ENCODE peak calls at places on chromosomes 12 and 14, in eight cellular contexts. One of them, this sample, is unnamed. For H3K4me1, the result is how much of the 10 kb centered on the place peaks cover.

GRCh38 chr12:14576896-14577295 is 9.2 kb upstream of the PLBD1 start:
- DNase-seq in GM12878: no peak
- DNase-seq in Panc1: no peak
- DNase-seq in transverse colon: no peak
- DNase-seq in H1: no peak
- DNase-seq in HCT116: no peak
- DNase-seq in K562: no peak
- DNase-seq in stomach: no peak
- DNase-seq in this sample: no peak

GRCh38 chr12:108298761-108299275 is 40.3 kb downstream of the CMKLR1 start:
- DNase-seq in HCT116: no peak
- DNase-seq in K562: no peak
- DNase-seq in GM12878: no peak
- DNase-seq in transverse colon: no peak
- DNase-seq in Panc1: no peak
- DNase-seq in stomach: no peak
- DNase-seq in H1: no peak
- DNase-seq in this sample: no peak

GRCh38 chr14:103861413-103862392 is 14.3 kb upstream of the PPP1R13B start:
- DNase-seq in Panc1: no peak
- DNase-seq in H1: no peak
- DNase-seq in GM12878: no peak
- DNase-seq in stomach: no peak
- DNase-seq in transverse colon: no peak
- DNase-seq in K562: no peak
- DNase-seq in HCT116: no peak
- DNase-seq in this sample: no peak

GRCh38 chr12:119659289-119659897 is 8.5 kb upstream of the PRKAB1 start:
- DNase-seq in HCT116: no peak
- DNase-seq in GM12878: no peak
- DNase-seq in Panc1: no peak
- DNase-seq in K562: peak
- DNase-seq in H1: no peak
- DNase-seq in stomach: no peak
- DNase-seq in transverse colon: peak
- DNase-seq in this sample: no peak

GRCh38 chr12:11822071-11822818 is 172.8 kb downstream of the ETV6 start:
- DNase-seq in H1: no peak
- DNase-seq in transverse colon: peak
- DNase-seq in HCT116: no peak
- DNase-seq in Panc1: no peak
- DNase-seq in GM12878: peak
- DNase-seq in K562: no peak
- DNase-seq in stomach: peak
- DNase-seq in this sample: no peak

GRCh38 chr12:67647251-67647546 is 1.3 kb upstream of the DYRK2 start:
- DNase-seq in transverse colon: no peak
- DNase-seq in stomach: no peak
- DNase-seq in H1: no peak
- DNase-seq in HCT116: no peak
- DNase-seq in K562: no peak
- DNase-seq in GM12878: no peak
- DNase-seq in Panc1: no peak
- DNase-seq in this sample: no peak

GRCh38 chr14:31843361-31844091 is 233.6 kb upstream of the ARHGAP5 start:
- DNase-seq in Panc1: no peak
- DNase-seq in GM12878: no peak
- DNase-seq in K562: no peak
- DNase-seq in transverse colon: peak
- DNase-seq in HCT116: no peak
- DNase-seq in stomach: no peak
- DNase-seq in H1: no peak
- DNase-seq in this sample: no peak

GRCh38 chr12:88325076-88325827 is 183.1 kb downstream of the TMTC3 start:
- DNase-seq in stomach: no peak
- DNase-seq in GM12878: no peak
- DNase-seq in H1: no peak
- DNase-seq in Panc1: no peak
- DNase-seq in HCT116: no peak
- DNase-seq in K562: no peak
- DNase-seq in transverse colon: no peak
- DNase-seq in this sample: no peak

GRCh38 chr12:111274820-111275219 is 94.1 kb downstream of the PHETA1 start:
- DNase-seq in H1: no peak
- DNase-seq in transverse colon: no peak
- DNase-seq in stomach: no peak
- DNase-seq in Panc1: no peak
- DNase-seq in HCT116: peak
- DNase-seq in GM12878: no peak
- DNase-seq in K562: no peak
- DNase-seq in this sample: no peak

GRCh38 chr12:92136021-92136735 is 9.5 kb downstream of the BTG1 start:
- DNase-seq in GM12878: no peak
- DNase-seq in HCT116: no peak
- DNase-seq in stomach: no peak
- DNase-seq in K562: no peak
- DNase-seq in Panc1: no peak
- DNase-seq in transverse colon: no peak
- DNase-seq in H1: no peak
- DNase-seq in this sample: no peak

GRCh38 chr14:39265032-39265431 is 31.3 kb downstream of the MIA2 start:
- DNase-seq in stomach: no peak
- DNase-seq in GM12878: no peak
- DNase-seq in HCT116: peak
- DNase-seq in H1: no peak
- DNase-seq in Panc1: no peak
- DNase-seq in transverse colon: no peak
- DNase-seq in K562: no peak
- DNase-seq in this sample: no peak

GRCh38 chr12:114316076-114316475 is 89.9 kb downstream of the TBX5 start:
- DNase-seq in HCT116: no peak
- DNase-seq in transverse colon: no peak
- DNase-seq in H1: peak
- DNase-seq in K562: no peak
- DNase-seq in GM12878: no peak
- DNase-seq in Panc1: no peak
- DNase-seq in stomach: no peak
- DNase-seq in this sample: no peak

GRCh38 chr12:127363392-127363791 is 903.6 kb upstream of the TMEM132C start:
- DNase-seq in stomach: no peak
- DNase-seq in transverse colon: no peak
- DNase-seq in Panc1: no peak
- DNase-seq in K562: no peak
- DNase-seq in HCT116: peak
- DNase-seq in H1: no peak
- DNase-seq in GM12878: no peak
- DNase-seq in this sample: peak

GRCh38 chr14:77116194-77116817 is 18.2 kb downstream of the CIPC start:
- DNase-seq in H1: no peak
- DNase-seq in stomach: no peak
- DNase-seq in K562: no peak
- DNase-seq in GM12878: no peak
- DNase-seq in transverse colon: no peak
- DNase-seq in Panc1: no peak
- DNase-seq in HCT116: no peak
- DNase-seq in this sample: no peak

GRCh38 chr14:52650774-52651173 is 44.6 kb downstream of the ERO1A start:
- DNase-seq in K562: no peak
- DNase-seq in H1: no peak
- DNase-seq in HCT116: no peak
- DNase-seq in GM12878: no peak
- DNase-seq in transverse colon: no peak
- DNase-seq in Panc1: no peak
- DNase-seq in stomach: no peak
- DNase-seq in this sample: no peak

GRCh38 chr14:70812124-70812818 is 3.0 kb upstream of the MAP3K9 start:
- DNase-seq in Panc1: no peak
- DNase-seq in GM12878: no peak
- DNase-seq in transverse colon: no peak
- DNase-seq in stomach: no peak
- DNase-seq in HCT116: no peak
- DNase-seq in H1: no peak
- DNase-seq in K562: no peak
- DNase-seq in this sample: no peak
- H3K4me1 ChIP-seq in Panc1: under half
- H3K4me1 ChIP-seq in GM12878: under half
- H3K4me1 ChIP-seq in transverse colon: under half
- H3K4me1 ChIP-seq in stomach: under half
- H3K4me1 ChIP-seq in HCT116: under half
- H3K4me1 ChIP-seq in H1: under half
- H3K4me1 ChIP-seq in K562: under half
- H3K4me1 ChIP-seq in this sample: under half

GRCh38 chr12:123442774-123443173 is 6.3 kb upstream of the RILPL2 start:
- DNase-seq in transverse colon: no peak
- DNase-seq in H1: no peak
- DNase-seq in K562: no peak
- DNase-seq in HCT116: no peak
- DNase-seq in stomach: no peak
- DNase-seq in GM12878: no peak
- DNase-seq in Panc1: no peak
- DNase-seq in this sample: no peak

GRCh38 chr12:123449103-123449736 is 8.7 kb upstream of the SNRNP35 start:
- DNase-seq in K562: no peak
- DNase-seq in stomach: no peak
- DNase-seq in Panc1: no peak
- DNase-seq in H1: no peak
- DNase-seq in HCT116: no peak
- DNase-seq in transverse colon: no peak
- DNase-seq in GM12878: no peak
- DNase-seq in this sample: no peak

GRCh38 chr12:123444396-123445026 is 8.0 kb upstream of the RILPL2 start:
- DNase-seq in transverse colon: no peak
- DNase-seq in GM12878: no peak
- DNase-seq in Panc1: no peak
- DNase-seq in K562: no peak
- DNase-seq in stomach: no peak
- DNase-seq in HCT116: no peak
- DNase-seq in H1: no peak
- DNase-seq in this sample: no peak

GRCh38 chr12:123441523-123442164 is 5.2 kb upstream of the RILPL2 start:
- DNase-seq in H1: no peak
- DNase-seq in K562: no peak
- DNase-seq in transverse colon: no peak
- DNase-seq in Panc1: no peak
- DNase-seq in GM12878: peak
- DNase-seq in stomach: no peak
- DNase-seq in HCT116: no peak
- DNase-seq in this sample: no peak

DNA sequence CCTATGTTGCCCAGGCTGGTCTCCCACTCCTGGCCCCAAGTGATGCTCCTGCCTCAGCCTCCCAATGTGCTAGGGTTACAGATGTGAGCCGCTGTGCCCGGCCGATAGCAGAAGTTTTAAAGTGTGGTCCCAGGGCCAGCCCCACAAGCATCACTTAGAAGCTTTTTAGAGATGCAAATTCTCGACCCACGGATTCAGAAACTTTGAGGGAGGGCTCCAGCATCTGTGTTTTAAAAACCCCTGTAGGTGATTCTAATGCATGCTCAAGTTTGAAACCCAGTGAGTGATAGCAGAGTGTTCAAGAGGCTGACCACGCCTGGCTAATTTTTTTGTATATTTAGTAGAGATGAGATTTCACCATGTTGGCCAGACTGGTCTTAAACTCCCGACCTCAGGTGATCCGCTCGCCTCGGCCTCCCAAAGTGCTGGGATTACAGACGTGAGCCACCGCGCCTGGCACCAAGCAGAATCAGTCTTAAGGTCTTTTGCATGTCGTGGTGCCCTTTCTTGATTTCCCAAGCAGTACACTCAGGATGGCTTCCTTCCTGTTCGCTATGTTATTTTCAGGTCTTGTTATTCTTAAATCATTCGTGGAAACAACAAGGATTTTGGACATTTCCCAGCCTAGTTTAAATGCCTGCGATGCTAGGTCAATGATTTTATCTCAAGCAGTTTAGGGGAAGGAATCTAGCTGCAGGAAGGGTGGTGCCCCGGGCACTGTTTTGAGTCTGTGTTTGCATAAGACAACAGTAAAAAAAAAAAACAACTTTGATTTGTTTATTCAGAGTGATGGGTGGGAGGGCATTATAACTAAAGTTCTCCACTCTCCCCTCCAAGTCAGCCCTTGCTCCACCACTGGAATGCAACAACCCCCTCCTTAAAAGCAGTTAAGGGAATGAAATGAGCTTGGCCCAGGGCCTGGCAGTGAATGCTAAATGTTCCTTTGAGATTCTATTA is 9.2 kb upstream of the RILPL2 start:
- DNase-seq in H1: no peak
- DNase-seq in K562: no peak
- DNase-seq in HCT116: no peak
- DNase-seq in Panc1: no peak
- DNase-seq in stomach: peak
- DNase-seq in GM12878: no peak
- DNase-seq in transverse colon: no peak
- DNase-seq in this sample: no peak
- TF ChIP-seq POLR2AphosphoS5 in H1: no peak
- TF ChIP-seq POLR2AphosphoS5 in K562: no peak
- TF ChIP-seq POLR2AphosphoS5 in HCT116: no peak
- TF ChIP-seq POLR2AphosphoS5 in Panc1: no peak
- TF ChIP-seq POLR2AphosphoS5 in stomach: peak
- TF ChIP-seq POLR2AphosphoS5 in GM12878: no peak
- TF ChIP-seq POLR2AphosphoS5 in transverse colon: no peak
- TF ChIP-seq POLR2AphosphoS5 in this sample: no peak

GRCh38 chr12:78118036-78118435 is 287.3 kb downstream of the NAV3 start:
- DNase-seq in GM12878: no peak
- DNase-seq in HCT116: no peak
- DNase-seq in H1: peak
- DNase-seq in transverse colon: no peak
- DNase-seq in K562: no peak
- DNase-seq in stomach: no peak
- DNase-seq in Panc1: no peak
- DNase-seq in this sample: no peak
- TF ChIP-seq CTCF in GM12878: no peak
- TF ChIP-seq CTCF in HCT116: peak
- TF ChIP-seq CTCF in H1: peak
- TF ChIP-seq CTCF in transverse colon: no peak
- TF ChIP-seq CTCF in K562: no peak
- TF ChIP-seq CTCF in stomach: no peak
- TF ChIP-seq CTCF in Panc1: peak
- TF ChIP-seq CTCF in this sample: no peak

DNA sequence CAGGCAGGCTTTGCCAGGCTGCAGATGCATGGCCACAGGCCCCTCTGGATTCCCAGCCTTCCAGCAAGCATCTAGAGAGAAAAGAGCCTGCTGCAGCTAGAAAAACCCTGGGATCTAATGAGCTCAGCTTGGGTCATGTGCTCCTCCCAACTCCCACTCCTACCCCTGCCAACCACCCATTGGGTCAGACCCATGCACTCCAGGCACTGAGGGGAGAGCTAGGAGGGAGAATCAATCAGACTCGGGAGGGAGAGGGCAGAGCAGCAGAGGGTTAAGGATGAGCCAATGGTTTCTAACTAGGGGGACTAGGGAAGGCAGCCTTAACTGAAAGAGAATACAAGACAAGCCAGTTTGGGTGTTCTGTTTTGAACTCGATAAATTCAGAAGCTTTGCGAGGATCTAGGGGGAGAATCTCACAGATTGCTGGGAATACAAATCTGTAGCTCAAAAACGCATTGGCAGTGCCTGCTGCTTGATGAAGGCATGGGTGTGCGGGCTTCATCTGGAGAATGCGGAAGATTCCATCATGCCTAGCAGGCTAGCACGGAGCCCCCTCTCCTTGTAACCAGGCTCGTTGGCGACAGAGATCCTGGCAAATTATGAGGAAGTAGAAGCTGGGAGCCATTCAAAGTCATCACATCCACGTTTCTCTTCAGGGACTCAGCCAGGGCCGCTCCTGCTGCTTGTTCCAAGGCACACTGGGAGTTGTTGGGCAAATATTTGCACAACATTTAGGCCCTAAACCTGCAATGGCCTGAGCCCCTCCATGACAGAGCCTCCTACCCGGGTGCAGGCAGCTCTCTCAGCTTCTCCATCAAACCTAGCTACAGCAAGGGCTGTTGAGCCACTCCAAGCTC is 56.4 kb downstream of the VCPKMT start:
- DNase-seq in K562: no peak
- DNase-seq in Panc1: no peak
- DNase-seq in H1: no peak
- DNase-seq in transverse colon: no peak
- DNase-seq in stomach: no peak
- DNase-seq in GM12878: no peak
- DNase-seq in HCT116: no peak
- DNase-seq in this sample: no peak
- H3K4me1 ChIP-seq in K562: half or more
- H3K4me1 ChIP-seq in Panc1: under half
- H3K4me1 ChIP-seq in H1: under half
- H3K4me1 ChIP-seq in transverse colon: half or more
- H3K4me1 ChIP-seq in stomach: under half
- H3K4me1 ChIP-seq in GM12878: under half
- H3K4me1 ChIP-seq in HCT116: under half
- H3K4me1 ChIP-seq in this sample: under half

This sample was measured in esophagus muscularis mucosa.